ENCODE peak calls at places on chromosomes 13 and 19, in six cellular contexts. One of them, this sample, is unnamed.

GRCh38 chr13:30808600-30808999 is 73.3 kb downstream of the ALOX5AP start:
- DNase-seq in heart left ventricle: no peak
- DNase-seq in activated CD4-positive, alpha-beta T cell treated with anti-CD3 and anti-CD28 coated beads for 1 hour: no peak
- DNase-seq in stimulated activated CD4-positive, alpha-beta T cell treated with anti-CD3 and anti-CD28 coated beads, Interleukin-2, amount 100 ng/mL, for 48 hours: no peak
- DNase-seq in stimulated activated CD8-positive, alpha-beta memory T cell treated with anti-CD3 and anti-CD28 coated beads, Interleukin-4, amount 100 ng/mL, for 24 hours: no peak
- DNase-seq in GM03348: peak; percentile 36
- DNase-seq in this sample: no peak

GRCh38 chr13:84445776-84446175 is 563.5 kb upstream of the SLITRK1 start:
- DNase-seq in heart left ventricle: no peak
- DNase-seq in activated CD4-positive, alpha-beta T cell treated with anti-CD3 and anti-CD28 coated beads for 1 hour: no peak
- DNase-seq in stimulated activated CD4-positive, alpha-beta T cell treated with anti-CD3 and anti-CD28 coated beads, Interleukin-2, amount 100 ng/mL, for 48 hours: no peak
- DNase-seq in stimulated activated CD8-positive, alpha-beta memory T cell treated with anti-CD3 and anti-CD28 coated beads, Interleukin-4, amount 100 ng/mL, for 24 hours: no peak
- DNase-seq in GM03348: peak; percentile 61
- DNase-seq in this sample: no peak

GRCh38 chr19:35346193-35347052 is 1.3 kb upstream of the FFAR1 start:
- DNase-seq in heart left ventricle: no peak
- DNase-seq in activated CD4-positive, alpha-beta T cell treated with anti-CD3 and anti-CD28 coated beads for 1 hour: peak; percentile 47
- DNase-seq in stimulated activated CD4-positive, alpha-beta T cell treated with anti-CD3 and anti-CD28 coated beads, Interleukin-2, amount 100 ng/mL, for 48 hours: peak; percentile 56
- DNase-seq in stimulated activated CD8-positive, alpha-beta memory T cell treated with anti-CD3 and anti-CD28 coated beads, Interleukin-4, amount 100 ng/mL, for 24 hours: peak; percentile 42
- DNase-seq in GM03348: no peak
- DNase-seq in this sample: peak; percentile 79

GRCh38 chr19:38649305-38650179 is 2.1 kb downstream of the ACTN4 start:
- DNase-seq in heart left ventricle: no peak
- DNase-seq in activated CD4-positive, alpha-beta T cell treated with anti-CD3 and anti-CD28 coated beads for 1 hour: no peak
- DNase-seq in stimulated activated CD4-positive, alpha-beta T cell treated with anti-CD3 and anti-CD28 coated beads, Interleukin-2, amount 100 ng/mL, for 48 hours: no peak
- DNase-seq in stimulated activated CD8-positive, alpha-beta memory T cell treated with anti-CD3 and anti-CD28 coated beads, Interleukin-4, amount 100 ng/mL, for 24 hours: no peak
- DNase-seq in GM03348: peak; percentile 37
- DNase-seq in this sample: no peak

GRCh38 chr19:48475369-48476068 is 6.3 kb downstream of the CYTH2 start:
- DNase-seq in heart left ventricle: no peak
- DNase-seq in activated CD4-positive, alpha-beta T cell treated with anti-CD3 and anti-CD28 coated beads for 1 hour: no peak
- DNase-seq in stimulated activated CD4-positive, alpha-beta T cell treated with anti-CD3 and anti-CD28 coated beads, Interleukin-2, amount 100 ng/mL, for 48 hours: no peak
- DNase-seq in stimulated activated CD8-positive, alpha-beta memory T cell treated with anti-CD3 and anti-CD28 coated beads, Interleukin-4, amount 100 ng/mL, for 24 hours: no peak
- DNase-seq in GM03348: no peak
- DNase-seq in this sample: no peak

GRCh38 chr13:20285530-20285929 is 53.4 kb upstream of the GJB6 start:
- DNase-seq in heart left ventricle: no peak
- DNase-seq in activated CD4-positive, alpha-beta T cell treated with anti-CD3 and anti-CD28 coated beads for 1 hour: no peak
- DNase-seq in stimulated activated CD4-positive, alpha-beta T cell treated with anti-CD3 and anti-CD28 coated beads, Interleukin-2, amount 100 ng/mL, for 48 hours: no peak
- DNase-seq in stimulated activated CD8-positive, alpha-beta memory T cell treated with anti-CD3 and anti-CD28 coated beads, Interleukin-4, amount 100 ng/mL, for 24 hours: no peak
- DNase-seq in GM03348: no peak
- DNase-seq in this sample: no peak

GRCh38 chr13:24540236-24541126 is 27.9 kb upstream of the PARP4 start:
- DNase-seq in heart left ventricle: no peak
- DNase-seq in activated CD4-positive, alpha-beta T cell treated with anti-CD3 and anti-CD28 coated beads for 1 hour: no peak
- DNase-seq in stimulated activated CD4-positive, alpha-beta T cell treated with anti-CD3 and anti-CD28 coated beads, Interleukin-2, amount 100 ng/mL, for 48 hours: no peak
- DNase-seq in stimulated activated CD8-positive, alpha-beta memory T cell treated with anti-CD3 and anti-CD28 coated beads, Interleukin-4, amount 100 ng/mL, for 24 hours: no peak
- DNase-seq in GM03348: peak; percentile 24
- DNase-seq in this sample: no peak

GRCh38 chr19:54646331-54646841 is 16.1 kb downstream of the LILRB1 start:
- DNase-seq in heart left ventricle: no peak
- DNase-seq in activated CD4-positive, alpha-beta T cell treated with anti-CD3 and anti-CD28 coated beads for 1 hour: no peak
- DNase-seq in stimulated activated CD4-positive, alpha-beta T cell treated with anti-CD3 and anti-CD28 coated beads, Interleukin-2, amount 100 ng/mL, for 48 hours: no peak
- DNase-seq in stimulated activated CD8-positive, alpha-beta memory T cell treated with anti-CD3 and anti-CD28 coated beads, Interleukin-4, amount 100 ng/mL, for 24 hours: no peak
- DNase-seq in GM03348: no peak
- DNase-seq in this sample: peak; percentile 12

GRCh38 chr19:6014551-6015135 is 36.7 kb upstream of the RANBP3 start:
- DNase-seq in heart left ventricle: no peak
- DNase-seq in activated CD4-positive, alpha-beta T cell treated with anti-CD3 and anti-CD28 coated beads for 1 hour: no peak
- DNase-seq in stimulated activated CD4-positive, alpha-beta T cell treated with anti-CD3 and anti-CD28 coated beads, Interleukin-2, amount 100 ng/mL, for 48 hours: no peak
- DNase-seq in stimulated activated CD8-positive, alpha-beta memory T cell treated with anti-CD3 and anti-CD28 coated beads, Interleukin-4, amount 100 ng/mL, for 24 hours: no peak
- DNase-seq in GM03348: no peak
- DNase-seq in this sample: no peak

GRCh38 chr19:5947435-5947834 is 30.5 kb downstream of the RANBP3 start:
- DNase-seq in heart left ventricle: peak; percentile 82
- DNase-seq in activated CD4-positive, alpha-beta T cell treated with anti-CD3 and anti-CD28 coated beads for 1 hour: no peak
- DNase-seq in stimulated activated CD4-positive, alpha-beta T cell treated with anti-CD3 and anti-CD28 coated beads, Interleukin-2, amount 100 ng/mL, for 48 hours: no peak
- DNase-seq in stimulated activated CD8-positive, alpha-beta memory T cell treated with anti-CD3 and anti-CD28 coated beads, Interleukin-4, amount 100 ng/mL, for 24 hours: no peak
- DNase-seq in GM03348: peak; percentile 83
- DNase-seq in this sample: no peak

GRCh38 chr13:37383856-37384255 is 214.7 kb downstream of the POSTN start:
- DNase-seq in heart left ventricle: no peak
- DNase-seq in activated CD4-positive, alpha-beta T cell treated with anti-CD3 and anti-CD28 coated beads for 1 hour: no peak
- DNase-seq in stimulated activated CD4-positive, alpha-beta T cell treated with anti-CD3 and anti-CD28 coated beads, Interleukin-2, amount 100 ng/mL, for 48 hours: no peak
- DNase-seq in stimulated activated CD8-positive, alpha-beta memory T cell treated with anti-CD3 and anti-CD28 coated beads, Interleukin-4, amount 100 ng/mL, for 24 hours: no peak
- DNase-seq in GM03348: no peak
- DNase-seq in this sample: no peak

GRCh38 chr13:30307194-30307965 is at the start of gene KATNAL1:
- DNase-seq in heart left ventricle: peak; percentile 89
- DNase-seq in activated CD4-positive, alpha-beta T cell treated with anti-CD3 and anti-CD28 coated beads for 1 hour: peak; percentile 52
- DNase-seq in stimulated activated CD4-positive, alpha-beta T cell treated with anti-CD3 and anti-CD28 coated beads, Interleukin-2, amount 100 ng/mL, for 48 hours: peak; percentile 52
- DNase-seq in stimulated activated CD8-positive, alpha-beta memory T cell treated with anti-CD3 and anti-CD28 coated beads, Interleukin-4, amount 100 ng/mL, for 24 hours: peak; percentile 68
- DNase-seq in GM03348: peak; percentile 90
- DNase-seq in this sample: peak; percentile 75

GRCh38 chr13:20016649-20017364 is 58.3 kb downstream of the ZMYM2 start:
- DNase-seq in heart left ventricle: no peak
- DNase-seq in activated CD4-positive, alpha-beta T cell treated with anti-CD3 and anti-CD28 coated beads for 1 hour: no peak
- DNase-seq in stimulated activated CD4-positive, alpha-beta T cell treated with anti-CD3 and anti-CD28 coated beads, Interleukin-2, amount 100 ng/mL, for 48 hours: no peak
- DNase-seq in stimulated activated CD8-positive, alpha-beta memory T cell treated with anti-CD3 and anti-CD28 coated beads, Interleukin-4, amount 100 ng/mL, for 24 hours: no peak
- DNase-seq in GM03348: no peak
- DNase-seq in this sample: no peak

GRCh38 chr19:31461814-31462539 is 112.7 kb upstream of the TSHZ3 start:
- DNase-seq in heart left ventricle: no peak
- DNase-seq in activated CD4-positive, alpha-beta T cell treated with anti-CD3 and anti-CD28 coated beads for 1 hour: no peak
- DNase-seq in stimulated activated CD4-positive, alpha-beta T cell treated with anti-CD3 and anti-CD28 coated beads, Interleukin-2, amount 100 ng/mL, for 48 hours: no peak
- DNase-seq in stimulated activated CD8-positive, alpha-beta memory T cell treated with anti-CD3 and anti-CD28 coated beads, Interleukin-4, amount 100 ng/mL, for 24 hours: no peak
- DNase-seq in GM03348: peak; percentile 6
- DNase-seq in this sample: no peak

GRCh38 chr19:7868326-7868670 is 5.9 kb downstream of the PRR36 start:
- DNase-seq in heart left ventricle: no peak
- DNase-seq in activated CD4-positive, alpha-beta T cell treated with anti-CD3 and anti-CD28 coated beads for 1 hour: no peak
- DNase-seq in stimulated activated CD4-positive, alpha-beta T cell treated with anti-CD3 and anti-CD28 coated beads, Interleukin-2, amount 100 ng/mL, for 48 hours: no peak
- DNase-seq in stimulated activated CD8-positive, alpha-beta memory T cell treated with anti-CD3 and anti-CD28 coated beads, Interleukin-4, amount 100 ng/mL, for 24 hours: no peak
- DNase-seq in GM03348: no peak
- DNase-seq in this sample: no peak

GRCh38 chr19:46442808-46443450 is 14.2 kb upstream of the PNMA8C start:
- DNase-seq in heart left ventricle: no peak
- DNase-seq in activated CD4-positive, alpha-beta T cell treated with anti-CD3 and anti-CD28 coated beads for 1 hour: no peak
- DNase-seq in stimulated activated CD4-positive, alpha-beta T cell treated with anti-CD3 and anti-CD28 coated beads, Interleukin-2, amount 100 ng/mL, for 48 hours: no peak
- DNase-seq in stimulated activated CD8-positive, alpha-beta memory T cell treated with anti-CD3 and anti-CD28 coated beads, Interleukin-4, amount 100 ng/mL, for 24 hours: no peak
- DNase-seq in GM03348: peak; percentile 71
- DNase-seq in this sample: no peak

GRCh38 chr13:76245920-76246319 is 609.8 kb downstream of the LMO7 start:
- DNase-seq in heart left ventricle: no peak
- DNase-seq in activated CD4-positive, alpha-beta T cell treated with anti-CD3 and anti-CD28 coated beads for 1 hour: no peak
- DNase-seq in stimulated activated CD4-positive, alpha-beta T cell treated with anti-CD3 and anti-CD28 coated beads, Interleukin-2, amount 100 ng/mL, for 48 hours: no peak
- DNase-seq in stimulated activated CD8-positive, alpha-beta memory T cell treated with anti-CD3 and anti-CD28 coated beads, Interleukin-4, amount 100 ng/mL, for 24 hours: no peak
- DNase-seq in GM03348: no peak
- DNase-seq in this sample: no peak

GRCh38 chr19:14021474-14021873 is 6.5 kb upstream of the RLN3 start:
- DNase-seq in heart left ventricle: no peak
- DNase-seq in activated CD4-positive, alpha-beta T cell treated with anti-CD3 and anti-CD28 coated beads for 1 hour: no peak
- DNase-seq in stimulated activated CD4-positive, alpha-beta T cell treated with anti-CD3 and anti-CD28 coated beads, Interleukin-2, amount 100 ng/mL, for 48 hours: no peak
- DNase-seq in stimulated activated CD8-positive, alpha-beta memory T cell treated with anti-CD3 and anti-CD28 coated beads, Interleukin-4, amount 100 ng/mL, for 24 hours: no peak
- DNase-seq in GM03348: no peak
- DNase-seq in this sample: no peak

GRCh38 chr19:48539503-48540096 is 12.4 kb upstream of the SULT2B1 start:
- DNase-seq in heart left ventricle: peak; percentile 48
- DNase-seq in activated CD4-positive, alpha-beta T cell treated with anti-CD3 and anti-CD28 coated beads for 1 hour: no peak
- DNase-seq in stimulated activated CD4-positive, alpha-beta T cell treated with anti-CD3 and anti-CD28 coated beads, Interleukin-2, amount 100 ng/mL, for 48 hours: no peak
- DNase-seq in stimulated activated CD8-positive, alpha-beta memory T cell treated with anti-CD3 and anti-CD28 coated beads, Interleukin-4, amount 100 ng/mL, for 24 hours: no peak
- DNase-seq in GM03348: no peak
- DNase-seq in this sample: no peak

GRCh38 chr19:10295847-10296591 is 6.3 kb downstream of the ICAM5 start:
- DNase-seq in heart left ventricle: no peak
- DNase-seq in activated CD4-positive, alpha-beta T cell treated with anti-CD3 and anti-CD28 coated beads for 1 hour: no peak
- DNase-seq in stimulated activated CD4-positive, alpha-beta T cell treated with anti-CD3 and anti-CD28 coated beads, Interleukin-2, amount 100 ng/mL, for 48 hours: no peak
- DNase-seq in stimulated activated CD8-positive, alpha-beta memory T cell treated with anti-CD3 and anti-CD28 coated beads, Interleukin-4, amount 100 ng/mL, for 24 hours: no peak
- DNase-seq in GM03348: no peak
- DNase-seq in this sample: no peak

GRCh38 chr19:41409288-41409687 is 11.7 kb downstream of the BCKDHA start:
- DNase-seq in heart left ventricle: peak; percentile 66
- DNase-seq in activated CD4-positive, alpha-beta T cell treated with anti-CD3 and anti-CD28 coated beads for 1 hour: no peak
- DNase-seq in stimulated activated CD4-positive, alpha-beta T cell treated with anti-CD3 and anti-CD28 coated beads, Interleukin-2, amount 100 ng/mL, for 48 hours: no peak
- DNase-seq in stimulated activated CD8-positive, alpha-beta memory T cell treated with anti-CD3 and anti-CD28 coated beads, Interleukin-4, amount 100 ng/mL, for 24 hours: no peak
- DNase-seq in GM03348: no peak
- DNase-seq in this sample: no peak

GRCh38 chr19:35355851-35356460 is 2.3 kb upstream of the FFAR3 start:
- DNase-seq in heart left ventricle: no peak
- DNase-seq in activated CD4-positive, alpha-beta T cell treated with anti-CD3 and anti-CD28 coated beads for 1 hour: no peak
- DNase-seq in stimulated activated CD4-positive, alpha-beta T cell treated with anti-CD3 and anti-CD28 coated beads, Interleukin-2, amount 100 ng/mL, for 48 hours: no peak
- DNase-seq in stimulated activated CD8-positive, alpha-beta memory T cell treated with anti-CD3 and anti-CD28 coated beads, Interleukin-4, amount 100 ng/mL, for 24 hours: no peak
- DNase-seq in GM03348: no peak
- DNase-seq in this sample: no peak

GRCh38 chr19:12237143-12237839 is 57.4 kb downstream of the ZNF44 start:
- DNase-seq in heart left ventricle: no peak
- DNase-seq in activated CD4-positive, alpha-beta T cell treated with anti-CD3 and anti-CD28 coated beads for 1 hour: no peak
- DNase-seq in stimulated activated CD4-positive, alpha-beta T cell treated with anti-CD3 and anti-CD28 coated beads, Interleukin-2, amount 100 ng/mL, for 48 hours: no peak
- DNase-seq in stimulated activated CD8-positive, alpha-beta memory T cell treated with anti-CD3 and anti-CD28 coated beads, Interleukin-4, amount 100 ng/mL, for 24 hours: no peak
- DNase-seq in GM03348: no peak
- DNase-seq in this sample: no peak

GRCh38 chr13:77832339-77833100 is 86.1 kb downstream of the EDNRB start:
- DNase-seq in heart left ventricle: no peak
- DNase-seq in activated CD4-positive, alpha-beta T cell treated with anti-CD3 and anti-CD28 coated beads for 1 hour: no peak
- DNase-seq in stimulated activated CD4-positive, alpha-beta T cell treated with anti-CD3 and anti-CD28 coated beads, Interleukin-2, amount 100 ng/mL, for 48 hours: no peak
- DNase-seq in stimulated activated CD8-positive, alpha-beta memory T cell treated with anti-CD3 and anti-CD28 coated beads, Interleukin-4, amount 100 ng/mL, for 24 hours: no peak
- DNase-seq in GM03348: no peak
- DNase-seq in this sample: no peak

This sample was measured in activated B cell treated with CpG ODN at 0.5 μM for 24 hours.